ENCODE peak calls at places on chromosomes 16 and 17, in ten cellular contexts. P is dermis microvascular lymphatic vessel endothelial cell; F is nucleus accumbens; E is A549; C is CD4-positive, alpha-beta T cell; Y is cardiac fibroblast; B is heart right ventricle; I is Calu3; G is Right ventricle myocardium superior; V is uterus. O is an unnamed sample.

GRCh38 chr17:79831367-79832210 is 7.7 kb downstream of the CBX4 start:
- DNase-seq in V (no peak), C (no peak), P (no peak), Y (no peak), G (peak; percentile 85), B (peak; percentile 75), F (peak; percentile 77), E (no peak), I (peak; percentile 66), O (peak; percentile 82)

GRCh38 chr17:37360632-37361031 is 15.2 kb upstream of the C17orf78 start:
- DNase-seq in B (no peak), G (no peak), I (peak; percentile 37), Y (peak; percentile 51), P (no peak), V (no peak), E (peak; percentile 62), C (no peak), F (no peak), O (no peak)

GRCh38 chr17:47660064-47660492 is 10.4 kb downstream of the KPNB1 start:
- DNase-seq in E (no peak), C (no peak), Y (no peak), G (no peak), P (no peak), B (no peak), F (no peak), I (no peak), V (no peak), O (no peak)

GRCh38 chr16:49969356-49970030 is 55.5 kb upstream of the CNEP1R1 start:
- DNase-seq in Y (no peak), F (no peak), I (no peak), P (no peak), C (no peak), V (no peak), B (peak; percentile 12), G (peak; percentile 47), E (no peak), O (no peak)

GRCh38 chr16:47358816-47359215 is 102.0 kb downstream of the ITFG1 start:
- DNase-seq in Y (peak; percentile 25), P (peak; percentile 3), F (no peak), V (no peak), I (no peak), B (no peak), E (no peak), G (no peak), C (no peak), O (no peak)

GRCh38 chr17:74190807-74191206 is 12.7 kb upstream of the RPL38 start:
- DNase-seq in I (no peak), G (no peak), P (peak; percentile 31), E (no peak), C (no peak), Y (peak; percentile 31), F (no peak), B (no peak), V (no peak), O (peak; percentile 58)

GRCh38 chr16:3954411-3954921 is 74.0 kb upstream of the CREBBP start:
- DNase-seq in Y (peak; percentile 26), B (no peak), C (no peak), P (no peak), I (no peak), E (no peak), G (peak; percentile 49), V (no peak), F (no peak), O (peak; percentile 58)

GRCh38 chr17:15247891-15248529 is 17.1 kb downstream of the PMP22 start:
- DNase-seq in Y (no peak), B (no peak), V (no peak), E (peak; percentile 47), G (no peak), F (no peak), I (no peak), C (no peak), P (peak; percentile 37), O (no peak)

GRCh38 chr16:57092786-57093301 is 461 bp downstream of the CPNE2 start:
- DNase-seq in C (peak; percentile 49), V (no peak), B (peak; percentile 61), E (peak; percentile 62), F (no peak), Y (peak; percentile 19), P (peak; percentile 41), G (peak; percentile 72), I (peak; percentile 74), O (peak; percentile 84)